ENCODE peak calls at places on chromosome 13, in seven cellular contexts. K is stimulated activated CD4-positive, alpha-beta T cell treated with anti-CD3 and anti-CD28 coated beads, Interleukin-15, amount 100 ng/mL, for 1 hour; P is hypothalamus; R is effector memory CD8-positive, alpha-beta T cell; B is SW480; T is D721Med; O is EL. N is an unnamed sample.

GRCh38 chr13:71858647-71859046 is 8.4 kb downstream of the DACH1 start:
- DNase-seq in K (no peak), P (no peak), R (no peak), B (no peak), T (no peak), O (no peak), N (no peak)

GRCh38 chr13:50386527-50387123 is 371.4 kb downstream of the KCNRG start:
- DNase-seq in K (no peak), P (no peak), R (no peak), B (no peak), T (no peak), O (peak), N (no peak)

GRCh38 chr13:30112602-30113435 is 194.5 kb downstream of the KATNAL1 start:
- DNase-seq in K (peak), P (peak), R (peak), B (peak), T (no peak), O (peak), N (peak)

GRCh38 chr13:27379694-27380596 is 44.5 kb upstream of the GTF3A start:
- DNase-seq in K (peak), P (peak), R (peak), B (peak), T (peak), O (peak), N (no peak)

GRCh38 chr13:110403315-110403714 is 96.2 kb downstream of the COL4A2 start:
- DNase-seq in K (no peak), P (no peak), R (no peak), B (no peak), T (no peak), O (peak), N (no peak)

GRCh38 chr13:52454459-52454824 is 836 bp upstream of the CKAP2 start:
- DNase-seq in K (no peak), P (no peak), R (peak), B (peak), T (no peak), O (peak), N (no peak)

GRCh38 chr13:33033361-33033812 is 17.2 kb downstream of the KL start:
- DNase-seq in K (no peak), P (no peak), R (peak), B (no peak), T (no peak), O (no peak), N (no peak)

GRCh38 chr13:25807562-25807961 is 244.3 kb downstream of the SHISA2 start:
- DNase-seq in K (no peak), P (no peak), R (no peak), B (no peak), T (no peak), O (no peak), N (no peak)

GRCh38 chr13:36834299-36834698 is 15.3 kb downstream of the RFXAP start:
- DNase-seq in K (no peak), P (no peak), R (no peak), B (no peak), T (no peak), O (no peak), N (no peak)

GRCh38 chr13:60788156-60788829 is 391.3 kb downstream of the TDRD3 start:
- DNase-seq in K (no peak), P (no peak), R (no peak), B (no peak), T (no peak), O (no peak), N (no peak)

GRCh38 chr13:113654175-113654560 is 3.8 kb downstream of the ATP4B start:
- DNase-seq in K (no peak), P (no peak), R (no peak), B (no peak), T (no peak), O (no peak), N (no peak)

GRCh38 chr13:29758591-29759114 is 91.8 kb downstream of the UBL3 start:
- DNase-seq in K (peak), P (no peak), R (peak), B (no peak), T (no peak), O (peak), N (peak)

GRCh38 chr13:29888306-29888705 is 37.9 kb upstream of the UBL3 start:
- DNase-seq in K (no peak), P (no peak), R (no peak), B (no peak), T (no peak), O (no peak), N (no peak)

GRCh38 chr13:70171151-70171550 is 62.9 kb upstream of the KLHL1 start:
- DNase-seq in K (no peak), P (no peak), R (no peak), B (no peak), T (no peak), O (no peak), N (no peak)